ENCODE peak calls at places on chromosomes 16 and 17, in four cellular contexts. Q, P, X and G are unnamed samples.

GRCh38 chr17:37430051-37430591 is 23.4 kb downstream of the TADA2A start:
- DNase-seq in Q (no peak), P (no peak), X (no peak), G (no peak)

GRCh38 chr17:42670925-42671657 is 5.7 kb downstream of the PLEKHH3 start:
- DNase-seq in P (no peak), X (no peak), Q (no peak), G (no peak)

GRCh38 chr16:57563487-57563750 is 21.0 kb downstream of the ADGRG5 start:
- DNase-seq in Q (no peak), X (no peak), P (no peak), G (no peak)

GRCh38 chr17:70780031-70780430 is 610.7 kb downstream of the KCNJ2 start:
- DNase-seq in X (no peak), Q (no peak), P (no peak), G (no peak)

GRCh38 chr16:75244844-75245758 is 6.3 kb downstream of the BCAR1 start:
- DNase-seq in X (no peak), Q (no peak), P (peak), G (peak)

GRCh38 chr17:58932956-58933355 is 173.7 kb downstream of the TRIM37 start:
- DNase-seq in P (no peak), X (no peak), Q (no peak), G (no peak)

GRCh38 chr17:2058521-2059124 is 3.7 kb downstream of the HIC1 start:
- DNase-seq in X (no peak), Q (peak), P (peak), G (no peak)

GRCh38 chr17:76529224-76529642 is 8.3 kb downstream of the CYGB start:
- DNase-seq in Q (no peak), X (no peak), P (peak), G (peak)

GRCh38 chr16:79734721-79735120 is 134.2 kb upstream of the MAF start:
- DNase-seq in Q (no peak), X (no peak), P (no peak), G (no peak)

GRCh38 chr16:50812876-50813466 is 71.1 kb downstream of the CYLD start:
- DNase-seq in X (no peak), P (no peak), Q (no peak), G (no peak)

GRCh38 chr16:1101133-1101532 is 5.1 kb upstream of the C1QTNF8 start:
- DNase-seq in Q (no peak), X (no peak), P (no peak), G (no peak)

GRCh38 chr16:56609463-56609921 is 1.1 kb downstream of the MT2A start:
- DNase-seq in X (peak), Q (peak), P (peak), G (peak)

GRCh38 chr17:45241315-45242011 is 19.8 kb downstream of the FMNL1 start:
- DNase-seq in Q (no peak), P (no peak), X (no peak), G (peak)

GRCh38 chr17:56926704-56927103 is 12.9 kb upstream of the TRIM25 start:
- DNase-seq in P (no peak), X (no peak), Q (no peak), G (no peak)

GRCh38 chr17:35871415-35871814 is 2.7 kb upstream of the HEATR9 start:
- DNase-seq in P (peak), Q (peak), X (no peak), G (no peak)

GRCh38 chr17:29562615-29563014 is 4.2 kb downstream of the ABHD15 start:
- DNase-seq in P (no peak), Q (no peak), X (no peak), G (no peak)

GRCh38 chr17:52156576-52156975 is 1.9 kb downstream of the CA10 start:
- DNase-seq in P (no peak), Q (no peak), X (no peak), G (no peak)

GRCh38 chr16:12874135-12874534 is 27.3 kb upstream of the SHISA9 start:
- DNase-seq in P (no peak), Q (no peak), X (no peak), G (no peak)

GRCh38 chr16:72092832-72093447 is 480 bp downstream of the TXNL4B start:
- DNase-seq in X (peak), P (no peak), Q (no peak), G (no peak)